ENCODE peak calls at places on chromosome 6, in ten cellular contexts. E, Q, G, B, W, L, R, U, K and C are unnamed samples.

GRCh38 chr6:37057128-37057471 is 51.6 kb downstream of the FGD2 start:
- DNase-seq in B (no peak), K (no peak), U (no peak), R (no peak), G (no peak), Q (no peak), L (no peak), E (no peak), W (no peak), C (no peak)

GRCh38 chr6:33869121-33869520 is 65.3 kb upstream of the MLN start:
- DNase-seq in B (no peak), E (no peak), K (no peak), Q (no peak), U (no peak), L (no peak), W (no peak), G (no peak), R (peak), C (no peak)

GRCh38 chr6:20338160-20338559 is 63.5 kb upstream of the E2F3 start:
- DNase-seq in E (no peak), G (no peak), L (peak), U (no peak), W (no peak), R (no peak), K (no peak), B (no peak), Q (no peak), C (no peak)

GRCh38 chr6:26033942-26034354 is 53.3 kb upstream of the HFE start:
- DNase-seq in B (peak), Q (no peak), K (no peak), E (peak), R (peak), G (peak), U (no peak), L (no peak), W (peak), C (peak)

GRCh38 chr6:20708367-20709124 is 174.3 kb downstream of the CDKAL1 start:
- DNase-seq in K (no peak), R (no peak), W (no peak), Q (no peak), U (no peak), B (peak), G (no peak), L (no peak), E (no peak), C (peak)

GRCh38 chr6:142421285-142422202 is 119.7 kb downstream of the ADGRG6 start:
- DNase-seq in E (no peak), R (no peak), B (no peak), G (no peak), K (no peak), Q (no peak), L (no peak), W (no peak), U (no peak), C (no peak)

GRCh38 chr6:117573006-117573680 is 29.2 kb downstream of the GOPC start:
- DNase-seq in E (no peak), Q (no peak), G (no peak), L (no peak), U (no peak), W (no peak), B (no peak), K (no peak), R (no peak), C (no peak)

GRCh38 chr6:33590531-33591198 is 10.6 kb upstream of the BAK1 start:
- DNase-seq in R (no peak), W (no peak), L (peak), E (no peak), U (no peak), G (peak), B (no peak), Q (no peak), K (no peak), C (no peak)

GRCh38 chr6:11458509-11458908 is 79.0 kb upstream of the TMEM170B start:
- DNase-seq in Q (no peak), R (no peak), U (no peak), L (no peak), W (no peak), E (no peak), B (no peak), K (no peak), G (no peak), C (no peak)

GRCh38 chr6:118146584-118146983 is 239.5 kb downstream of the SLC35F1 start:
- DNase-seq in Q (no peak), G (no peak), R (no peak), E (no peak), K (no peak), L (no peak), W (no peak), B (no peak), U (no peak), C (no peak)

GRCh38 chr6:168361766-168362165 is 42.2 kb upstream of the DACT2 start:
- DNase-seq in L (no peak), E (no peak), U (no peak), G (no peak), R (no peak), B (no peak), W (no peak), Q (no peak), K (no peak), C (no peak)

GRCh38 chr6:129476810-129477209 is 233.2 kb downstream of the ARHGAP18 start:
- DNase-seq in L (no peak), R (no peak), G (no peak), B (no peak), Q (no peak), U (no peak), E (no peak), K (no peak), W (no peak), C (no peak)

GRCh38 chr6:29828471-29828797 is 809 bp downstream of the HLA-G start:
- DNase-seq in K (no peak), U (peak), Q (no peak), L (no peak), R (no peak), W (no peak), E (no peak), B (peak), G (no peak), C (no peak)

GRCh38 chr6:21137708-21138358 is 455.7 kb upstream of the SOX4 start:
- DNase-seq in W (no peak), B (no peak), L (no peak), K (peak), U (no peak), G (no peak), R (no peak), Q (no peak), E (no peak), C (no peak)

GRCh38 chr6:43129434-43130194 is 41.5 kb upstream of the SRF start:
- DNase-seq in G (peak), B (no peak), Q (no peak), U (peak), L (peak), R (peak), W (peak), E (no peak), K (no peak), C (peak)

GRCh38 chr6:17394192-17394611 is 807 bp downstream of the CAP2 start:
- DNase-seq in R (peak), L (peak), G (no peak), U (peak), W (peak), Q (no peak), B (peak), K (no peak), E (peak), C (peak)

GRCh38 chr6:87230801-87231200 is 75.4 kb downstream of the ZNF292 start:
- DNase-seq in L (no peak), U (no peak), R (no peak), K (no peak), W (no peak), B (no peak), E (no peak), Q (no peak), G (no peak), C (no peak)

GRCh38 chr6:161169690-161170089 is 104.2 kb downstream of the AGPAT4 start:
- DNase-seq in U (no peak), R (peak), Q (no peak), W (peak), L (peak), B (no peak), K (peak), G (peak), E (no peak), C (no peak)

GRCh38 chr6:3385660-3386151 is 71.1 kb downstream of the SLC22A23 start:
- DNase-seq in B (no peak), L (no peak), R (no peak), K (peak), U (no peak), W (no peak), E (peak), Q (no peak), G (no peak), C (no peak)

GRCh38 chr6:28758046-28758817 is 165.6 kb downstream of the TRIM27 start:
- DNase-seq in E (no peak), G (peak), U (peak), K (no peak), L (peak), R (no peak), Q (no peak), B (peak), W (no peak), C (no peak)

GRCh38 chr6:35258336-35258735 is 1.2 kb upstream of the ZNF76 start:
- DNase-seq in R (no peak), B (no peak), E (peak), U (no peak), W (no peak), G (no peak), Q (no peak), L (no peak), K (no peak), C (no peak)

GRCh38 chr6:20931093-20931492 is 396.8 kb downstream of the CDKAL1 start:
- DNase-seq in Q (no peak), G (no peak), E (no peak), L (no peak), B (no peak), U (no peak), W (no peak), K (no peak), R (no peak), C (no peak)

GRCh38 chr6:143516700-143517446 is 5.4 kb upstream of the FUCA2 start:
- DNase-seq in L (no peak), B (no peak), U (no peak), G (no peak), W (no peak), Q (no peak), E (no peak), K (no peak), R (no peak), C (no peak)

GRCh38 chr6:120111001-120111400 is 761.4 kb upstream of the MAN1A1 start:
- DNase-seq in Q (no peak), L (no peak), B (no peak), K (no peak), W (no peak), U (no peak), E (no peak), G (no peak), R (no peak), C (no peak)

GRCh38 chr6:29653452-29654038 is 3.3 kb upstream of the MOG start:
- DNase-seq in K (peak), W (no peak), E (no peak), B (peak), G (peak), L (peak), Q (no peak), R (no peak), U (no peak), C (peak)